ENCODE peak calls at places on chromosomes 2 and 18, in eight cellular contexts. J, F, V, W, P, U, S and N are unnamed samples.

GRCh38 chr2:11753886-11754704 is 7.7 kb downstream of the LPIN1 start:
- DNase-seq in J (no peak), V (peak; percentile 67), W (no peak), F (peak; percentile 66), S (peak; percentile 88), U (no peak), P (peak; percentile 61), N (no peak)

GRCh38 chr2:231996797-231997555 is 35.5 kb downstream of the DIS3L2 start:
- DNase-seq in W (no peak), V (no peak), J (no peak), P (no peak), S (no peak), F (no peak), U (no peak), N (no peak)

GRCh38 chr2:205585451-205586045 is 96.8 kb upstream of the NRP2 start:
- DNase-seq in J (no peak), U (no peak), V (no peak), F (no peak), W (no peak), S (no peak), P (no peak), N (no peak)

GRCh38 chr2:240302933-240303332 is 132.5 kb upstream of the GPC1 start:
- DNase-seq in W (no peak), J (no peak), F (no peak), V (no peak), S (no peak), U (no peak), P (no peak), N (no peak)

GRCh38 chr2:41621578-41621977 is 426.2 kb upstream of the PKDCC start:
- DNase-seq in U (no peak), V (no peak), W (no peak), P (no peak), J (no peak), S (no peak), F (no peak), N (no peak)

GRCh38 chr2:86293612-86294011 is 43.8 kb downstream of the REEP1 start:
- DNase-seq in V (peak; percentile 7), F (no peak), W (no peak), U (no peak), S (no peak), J (no peak), P (no peak), N (no peak)

GRCh38 chr18:79528846-79529245 is 133.1 kb downstream of the NFATC1 start:
- DNase-seq in U (peak; percentile 83), P (peak; percentile 64), S (peak; percentile 46), W (peak; percentile 5), J (peak; percentile 86), V (peak; percentile 39), F (peak; percentile 80), N (peak; percentile 38)

GRCh38 chr2:95062247-95062646 is 36.7 kb downstream of the MAL start:
- DNase-seq in V (no peak), F (no peak), W (no peak), J (no peak), P (no peak), U (no peak), S (no peak), N (no peak)

GRCh38 chr2:55282110-55282917 is 13.3 kb upstream of the MTIF2 start:
- DNase-seq in V (peak; percentile 80), S (no peak), U (peak; percentile 86), W (peak; percentile 27), P (peak; percentile 80), J (peak; percentile 78), F (peak; percentile 88), N (peak; percentile 72)

GRCh38 chr2:94996401-94997100 is 29.0 kb upstream of the MAL start:
- DNase-seq in U (no peak), F (no peak), J (no peak), V (no peak), P (no peak), S (no peak), W (no peak), N (no peak)

GRCh38 chr2:190334479-190335224 is 8.7 kb upstream of the INPP1 start:
- DNase-seq in J (no peak), V (no peak), W (no peak), U (no peak), S (no peak), F (no peak), P (no peak), N (no peak)

GRCh38 chr2:70203086-70203485 is 12.3 kb upstream of the C2orf42 start:
- DNase-seq in V (no peak), U (no peak), P (no peak), F (no peak), S (no peak), J (no peak), W (no peak), N (no peak)

GRCh38 chr2:164831180-164831579 is 10.4 kb downstream of the COBLL1 start:
- DNase-seq in P (no peak), U (no peak), J (no peak), F (no peak), S (no peak), V (no peak), W (no peak), N (no peak)

GRCh38 chr2:146821836-146822316 is 1023.0 kb upstream of the ACVR2A start:
- DNase-seq in S (peak; percentile 59), W (no peak), U (no peak), J (no peak), F (no peak), P (peak; percentile 32), V (peak; percentile 73), N (no peak)

GRCh38 chr2:191699341-191699945 is 21.5 kb downstream of the NABP1 start:
- DNase-seq in P (no peak), U (no peak), J (no peak), S (no peak), W (no peak), F (no peak), V (no peak), N (no peak)

GRCh38 chr2:10120938-10121574 is 1.5 kb upstream of the RRM2 start:
- DNase-seq in P (peak; percentile 21), V (peak; percentile 10), S (peak; percentile 67), W (no peak), F (no peak), U (no peak), J (no peak), N (no peak)

GRCh38 chr2:181253438-181253837 is 203.7 kb upstream of the ITGA4 start:
- DNase-seq in J (no peak), S (no peak), P (no peak), U (no peak), V (no peak), W (no peak), F (no peak), N (no peak)

GRCh38 chr2:113795405-113795920 is 39.0 kb upstream of the SLC35F5 start:
- DNase-seq in P (peak; percentile 23), F (no peak), V (no peak), W (no peak), U (no peak), J (no peak), S (no peak), N (no peak)

GRCh38 chr2:218516614-218517013 is 51.5 kb downstream of the USP37 start:
- DNase-seq in W (no peak), U (no peak), F (no peak), P (peak; percentile 5), V (no peak), J (no peak), S (peak; percentile 34), N (no peak)

GRCh38 chr18:43620936-43621335 is 343.6 kb upstream of the SYT4 start:
- DNase-seq in V (peak; percentile 12), J (no peak), U (no peak), W (no peak), S (peak; percentile 54), P (peak; percentile 5), F (no peak), N (peak; percentile 4)

GRCh38 chr2:119352357-119352756 is 14.3 kb downstream of the C2orf76 start:
- DNase-seq in F (no peak), J (no peak), U (no peak), S (peak; percentile 29), V (no peak), P (no peak), W (no peak), N (no peak)

GRCh38 chr18:35635171-35635570 is 53.6 kb downstream of the GALNT1 start:
- DNase-seq in F (no peak), U (no peak), S (no peak), P (peak; percentile 86), J (no peak), V (peak; percentile 68), W (peak; percentile 54), N (peak; percentile 18)

GRCh38 chr2:120516323-120517314 is 170.7 kb downstream of the INHBB start:
- DNase-seq in P (peak; percentile 3), V (no peak), F (no peak), U (no peak), J (no peak), S (no peak), W (no peak), N (no peak)

GRCh38 chr2:221571108-221571390 is 1.1 kb downstream of the EPHA4 start:
- DNase-seq in S (no peak), P (peak; percentile 17), V (peak; percentile 36), W (no peak), J (no peak), F (no peak), U (no peak), N (no peak)

GRCh38 chr2:118854507-118855300 is 7.3 kb upstream of the EN1 start:
- DNase-seq in V (no peak), W (no peak), F (no peak), J (no peak), P (no peak), S (no peak), U (no peak), N (peak; percentile 36)

GRCh38 chr18:80175451-80176235 is 66.6 kb downstream of the ADNP2 start:
- DNase-seq in P (no peak), J (no peak), U (no peak), W (no peak), S (peak; percentile 54), F (peak; percentile 17), V (peak; percentile 39), N (no peak)

GRCh38 chr2:60992985-60993392 is 24.5 kb upstream of the PEX13 start:
- DNase-seq in W (no peak), S (no peak), U (no peak), V (no peak), P (no peak), F (no peak), J (no peak), N (no peak)

GRCh38 chr2:9010866-9011265 is 7.4 kb upstream of the MBOAT2 start:
- DNase-seq in U (no peak), J (no peak), F (no peak), P (peak; percentile 86), S (peak; percentile 70), W (no peak), V (peak; percentile 78), N (no peak)

GRCh38 chr2:31556921-31557320 is 23.8 kb downstream of the SRD5A2 start:
- DNase-seq in F (no peak), J (no peak), P (no peak), V (no peak), U (no peak), S (no peak), W (no peak), N (no peak)

GRCh38 chr2:217975626-217976025 is 27.2 kb downstream of the TNS1 start:
- DNase-seq in V (no peak), W (no peak), J (no peak), U (no peak), P (no peak), S (no peak), F (no peak), N (no peak)

GRCh38 chr2:191285252-191285651 is 40.0 kb downstream of the MYO1B start:
- DNase-seq in J (no peak), V (no peak), W (no peak), S (no peak), U (no peak), F (no peak), P (no peak), N (no peak)

GRCh38 chr2:211748339-211748738 is 790.3 kb downstream of the ERBB4 start:
- DNase-seq in V (no peak), J (no peak), P (no peak), S (no peak), U (no peak), F (no peak), W (no peak), N (no peak)

GRCh38 chr18:21602302-21602592 is 1.7 kb upstream of the ESCO1 start:
- DNase-seq in S (no peak), J (no peak), V (no peak), F (no peak), U (no peak), P (no peak), W (no peak), N (no peak)

GRCh38 chr2:101205521-101205998 is 47.1 kb upstream of the CNOT11 start:
- DNase-seq in J (peak; percentile 21), U (peak; percentile 76), V (peak; percentile 65), S (peak; percentile 89), P (peak; percentile 80), F (peak; percentile 33), W (no peak), N (peak; percentile 64)